ENCODE peak calls at places on chromosome 21, in six cellular contexts. One of them, this sample, is unnamed.

GRCh38 chr21:29181799-29182470 is 51.5 kb downstream of the MAP3K7CL start:
- DNase-seq in cardiac fibroblast: peak
- DNase-seq in A172: peak
- DNase-seq in foreskin melanocyte: peak
- DNase-seq in mesothelial cell of epicardium: no peak
- DNase-seq in neural progenitor cell: no peak
- DNase-seq in this sample: peak

GRCh38 chr21:31781737-31782136 is 49.8 kb upstream of the SCAF4 start:
- DNase-seq in neural progenitor cell: no peak
- DNase-seq in cardiac fibroblast: peak
- DNase-seq in mesothelial cell of epicardium: no peak
- DNase-seq in A172: peak
- DNase-seq in foreskin melanocyte: peak
- DNase-seq in this sample: peak

GRCh38 chr21:28393279-28393678 is 599.4 kb downstream of the LTN1 start:
- DNase-seq in mesothelial cell of epicardium: no peak
- DNase-seq in foreskin melanocyte: no peak
- DNase-seq in cardiac fibroblast: no peak
- DNase-seq in A172: peak
- DNase-seq in neural progenitor cell: no peak
- DNase-seq in this sample: no peak

GRCh38 chr21:25039461-25040380 is 567.6 kb downstream of the MRPL39 start:
- DNase-seq in cardiac fibroblast: no peak
- DNase-seq in foreskin melanocyte: no peak
- DNase-seq in mesothelial cell of epicardium: no peak
- DNase-seq in A172: peak
- DNase-seq in neural progenitor cell: peak
- DNase-seq in this sample: peak

GRCh38 chr21:27761623-27762022 is 794.7 kb upstream of the ADAMTS5 start:
- DNase-seq in cardiac fibroblast: no peak
- DNase-seq in A172: no peak
- DNase-seq in foreskin melanocyte: no peak
- DNase-seq in neural progenitor cell: no peak
- DNase-seq in mesothelial cell of epicardium: no peak
- DNase-seq in this sample: peak

GRCh38 chr21:43658094-43658725 is 1.1 kb downstream of the HSF2BP start:
- DNase-seq in A172: no peak
- DNase-seq in neural progenitor cell: no peak
- DNase-seq in mesothelial cell of epicardium: no peak
- DNase-seq in foreskin melanocyte: no peak
- DNase-seq in cardiac fibroblast: no peak
- DNase-seq in this sample: no peak

GRCh38 chr21:15820857-15821256 is 91.1 kb downstream of the USP25 start:
- DNase-seq in mesothelial cell of epicardium: no peak
- DNase-seq in neural progenitor cell: no peak
- DNase-seq in A172: peak
- DNase-seq in cardiac fibroblast: no peak
- DNase-seq in foreskin melanocyte: no peak
- DNase-seq in this sample: no peak

GRCh38 chr21:41845310-41846032 is 33.7 kb downstream of the PRDM15 start:
- DNase-seq in cardiac fibroblast: no peak
- DNase-seq in A172: no peak
- DNase-seq in neural progenitor cell: no peak
- DNase-seq in foreskin melanocyte: no peak
- DNase-seq in mesothelial cell of epicardium: no peak
- DNase-seq in this sample: no peak

GRCh38 chr21:32929633-32930038 is 96.1 kb upstream of the OLIG2 start:
- DNase-seq in foreskin melanocyte: no peak
- DNase-seq in mesothelial cell of epicardium: no peak
- DNase-seq in A172: no peak
- DNase-seq in cardiac fibroblast: no peak
- DNase-seq in neural progenitor cell: no peak
- DNase-seq in this sample: no peak

GRCh38 chr21:46298083-46298412 is 11.9 kb downstream of the YBEY start:
- DNase-seq in foreskin melanocyte: no peak
- DNase-seq in mesothelial cell of epicardium: no peak
- DNase-seq in neural progenitor cell: no peak
- DNase-seq in A172: no peak
- DNase-seq in cardiac fibroblast: no peak
- DNase-seq in this sample: no peak

GRCh38 chr21:45497846-45498645 is 44.2 kb downstream of the SLC19A1 start:
- DNase-seq in neural progenitor cell: no peak
- DNase-seq in cardiac fibroblast: no peak
- DNase-seq in A172: no peak
- DNase-seq in foreskin melanocyte: no peak
- DNase-seq in mesothelial cell of epicardium: no peak
- DNase-seq in this sample: no peak

GRCh38 chr21:26965091-26965566 is 1.8 kb downstream of the ADAMTS5 start:
- DNase-seq in mesothelial cell of epicardium: no peak
- DNase-seq in neural progenitor cell: no peak
- DNase-seq in A172: no peak
- DNase-seq in foreskin melanocyte: no peak
- DNase-seq in cardiac fibroblast: no peak
- DNase-seq in this sample: no peak

GRCh38 chr21:34916446-34916845 is 132.7 kb downstream of the RUNX1 start:
- DNase-seq in neural progenitor cell: no peak
- DNase-seq in mesothelial cell of epicardium: no peak
- DNase-seq in foreskin melanocyte: no peak
- DNase-seq in A172: no peak
- DNase-seq in cardiac fibroblast: peak
- DNase-seq in this sample: no peak

GRCh38 chr21:39014751-39015150 is 168.5 kb downstream of the PSMG1 start:
- DNase-seq in neural progenitor cell: no peak
- DNase-seq in mesothelial cell of epicardium: no peak
- DNase-seq in A172: peak
- DNase-seq in cardiac fibroblast: peak
- DNase-seq in foreskin melanocyte: peak
- DNase-seq in this sample: peak

GRCh38 chr21:36773111-36773510 is 74.2 kb downstream of the SIM2 start:
- DNase-seq in A172: peak
- DNase-seq in foreskin melanocyte: no peak
- DNase-seq in cardiac fibroblast: peak
- DNase-seq in neural progenitor cell: no peak
- DNase-seq in mesothelial cell of epicardium: no peak
- DNase-seq in this sample: no peak

GRCh38 chr21:31034378-31034777 is 3.9 kb downstream of the KRTAP19-8 start:
- DNase-seq in cardiac fibroblast: no peak
- DNase-seq in A172: no peak
- DNase-seq in mesothelial cell of epicardium: no peak
- DNase-seq in foreskin melanocyte: no peak
- DNase-seq in neural progenitor cell: no peak
- DNase-seq in this sample: no peak

GRCh38 chr21:42833439-42833815 is 45.9 kb downstream of the WDR4 start:
- DNase-seq in mesothelial cell of epicardium: no peak
- DNase-seq in neural progenitor cell: peak
- DNase-seq in foreskin melanocyte: no peak
- DNase-seq in A172: no peak
- DNase-seq in cardiac fibroblast: peak
- DNase-seq in this sample: peak

GRCh38 chr21:32278068-32278467 is 781 bp downstream of the MIS18A start:
- DNase-seq in foreskin melanocyte: no peak
- DNase-seq in mesothelial cell of epicardium: no peak
- DNase-seq in cardiac fibroblast: no peak
- DNase-seq in A172: peak
- DNase-seq in neural progenitor cell: peak
- DNase-seq in this sample: no peak

GRCh38 chr21:28445081-28445830 is 547.4 kb downstream of the LTN1 start:
- DNase-seq in cardiac fibroblast: peak
- DNase-seq in foreskin melanocyte: no peak
- DNase-seq in mesothelial cell of epicardium: no peak
- DNase-seq in A172: no peak
- DNase-seq in neural progenitor cell: no peak
- DNase-seq in this sample: no peak

GRCh38 chr21:16587141-16587570 is 857.4 kb downstream of the USP25 start:
- DNase-seq in foreskin melanocyte: no peak
- DNase-seq in neural progenitor cell: no peak
- DNase-seq in mesothelial cell of epicardium: no peak
- DNase-seq in cardiac fibroblast: peak
- DNase-seq in A172: peak
- DNase-seq in this sample: no peak

GRCh38 chr21:14273736-14274538 is 58.0 kb downstream of the RBM11 start:
- DNase-seq in neural progenitor cell: peak
- DNase-seq in foreskin melanocyte: no peak
- DNase-seq in mesothelial cell of epicardium: no peak
- DNase-seq in A172: no peak
- DNase-seq in cardiac fibroblast: no peak
- DNase-seq in this sample: no peak

GRCh38 chr21:33023574-33024277 is 2.0 kb upstream of the OLIG2 start:
- DNase-seq in A172: no peak
- DNase-seq in cardiac fibroblast: no peak
- DNase-seq in mesothelial cell of epicardium: no peak
- DNase-seq in neural progenitor cell: peak
- DNase-seq in foreskin melanocyte: no peak
- DNase-seq in this sample: no peak

GRCh38 chr21:42003051-42003461 is 7.1 kb downstream of the ZBTB21 start:
- DNase-seq in foreskin melanocyte: peak
- DNase-seq in neural progenitor cell: no peak
- DNase-seq in mesothelial cell of epicardium: no peak
- DNase-seq in cardiac fibroblast: no peak
- DNase-seq in A172: no peak
- DNase-seq in this sample: peak

GRCh38 chr21:36479415-36480402 is at the start of gene CLDN14:
- DNase-seq in mesothelial cell of epicardium: no peak
- DNase-seq in foreskin melanocyte: no peak
- DNase-seq in cardiac fibroblast: no peak
- DNase-seq in A172: no peak
- DNase-seq in neural progenitor cell: no peak
- DNase-seq in this sample: no peak

GRCh38 chr21:39319251-39319756 is 5.9 kb upstream of the BRWD1 start:
- DNase-seq in foreskin melanocyte: no peak
- DNase-seq in neural progenitor cell: no peak
- DNase-seq in A172: no peak
- DNase-seq in mesothelial cell of epicardium: no peak
- DNase-seq in cardiac fibroblast: peak
- DNase-seq in this sample: no peak

GRCh38 chr21:25490742-25491141 is 116.5 kb downstream of the MRPL39 start:
- DNase-seq in mesothelial cell of epicardium: no peak
- DNase-seq in A172: no peak
- DNase-seq in foreskin melanocyte: no peak
- DNase-seq in cardiac fibroblast: no peak
- DNase-seq in neural progenitor cell: no peak
- DNase-seq in this sample: no peak